ENCODE peak calls at places on chromosomes 13 and 19, in nine cellular contexts. N is foreskin keratinocyte, S is endodermal cell, B is progenitor cell of endocrine pancreas, F is sigmoid colon, J is BE2C, L is activated B cell treated with CpG ODN at 0.5 μM for 24 hours, A is uterus, X is pancreas. R is an unnamed sample.

GRCh38 chr19:8445488-8446001 is 770 bp downstream of the HNRNPM start:
- DNase-seq in N (no peak), S (peak), B (peak), F (peak), J (peak), L (peak), A (peak), X (peak), R (no peak)

GRCh38 chr19:45613926-45614725 is 12.1 kb upstream of the GPR4 start:
- DNase-seq in N (peak), S (no peak), B (no peak), F (no peak), J (no peak), L (no peak), A (peak), X (no peak), R (peak)

GRCh38 chr19:15368798-15369593 is 10.6 kb downstream of the AKAP8 start:
- DNase-seq in N (no peak), S (no peak), B (no peak), F (no peak), J (no peak), L (no peak), A (no peak), X (no peak), R (no peak)

GRCh38 chr19:43519436-43520088 is 7.4 kb downstream of the ETHE1 start:
- DNase-seq in N (peak), S (peak), B (peak), F (peak), J (peak), L (peak), A (peak), X (peak), R (peak)

GRCh38 chr19:13008926-13009787 is 13.9 kb downstream of the NFIX start:
- DNase-seq in N (no peak), S (peak), B (no peak), F (no peak), J (no peak), L (no peak), A (peak), X (no peak), R (no peak)

GRCh38 chr19:2215281-2215751 is 20.8 kb downstream of the PLEKHJ1 start:
- DNase-seq in N (no peak), S (peak), B (no peak), F (no peak), J (no peak), L (no peak), A (no peak), X (no peak), R (no peak)

GRCh38 chr13:33057019-33057785 is 41.0 kb downstream of the KL start:
- DNase-seq in N (no peak), S (peak), B (no peak), F (no peak), J (peak), L (no peak), A (no peak), X (no peak), R (no peak)

GRCh38 chr19:58356236-58356970 is 3.1 kb upstream of the A1BG start:
- DNase-seq in N (peak), S (peak), B (no peak), F (peak), J (no peak), L (no peak), A (no peak), X (no peak), R (no peak)

GRCh38 chr13:28991764-28992163 is 171.6 kb downstream of the MTUS2 start:
- DNase-seq in N (no peak), S (no peak), B (no peak), F (no peak), J (no peak), L (no peak), A (no peak), X (no peak), R (no peak)

GRCh38 chr13:94209110-94209509 is 270.4 kb downstream of the DCT start:
- DNase-seq in N (no peak), S (no peak), B (no peak), F (no peak), J (no peak), L (no peak), A (no peak), X (no peak), R (no peak)

GRCh38 chr19:38062959-38063786 is 156.2 kb downstream of the SIPA1L3 start:
- DNase-seq in N (no peak), S (no peak), B (peak), F (peak), J (peak), L (no peak), A (no peak), X (no peak), R (no peak)

GRCh38 chr19:17259934-17260333 is 4.6 kb downstream of the USHBP1 start:
- DNase-seq in N (no peak), S (no peak), B (no peak), F (no peak), J (no peak), L (no peak), A (no peak), X (no peak), R (no peak)

DNA sequence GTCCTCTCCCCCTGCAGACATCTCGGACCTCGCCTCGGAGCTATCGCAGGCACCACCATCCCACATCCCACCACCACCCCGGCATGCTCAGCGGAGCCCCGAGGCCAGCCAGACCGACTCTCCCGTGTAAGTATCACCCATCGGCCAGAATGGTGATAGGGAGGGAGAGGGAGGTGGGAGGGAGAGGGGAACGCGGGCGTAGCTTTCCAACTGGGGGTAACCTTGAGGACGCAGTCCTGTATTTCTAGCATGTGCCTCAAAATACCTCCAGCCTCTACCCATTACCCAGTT is 26.1 kb downstream of the TJP3 start:
- DNase-seq in N (no peak), S (no peak), B (no peak), F (no peak), J (no peak), L (no peak), A (no peak), X (no peak), R (no peak)
- TF ChIP-seq CTCF in N (no peak), S (no peak), B (no peak), F (no peak), J (no peak), L (no peak), A (no peak), X (no peak), R (no peak)

DNA sequence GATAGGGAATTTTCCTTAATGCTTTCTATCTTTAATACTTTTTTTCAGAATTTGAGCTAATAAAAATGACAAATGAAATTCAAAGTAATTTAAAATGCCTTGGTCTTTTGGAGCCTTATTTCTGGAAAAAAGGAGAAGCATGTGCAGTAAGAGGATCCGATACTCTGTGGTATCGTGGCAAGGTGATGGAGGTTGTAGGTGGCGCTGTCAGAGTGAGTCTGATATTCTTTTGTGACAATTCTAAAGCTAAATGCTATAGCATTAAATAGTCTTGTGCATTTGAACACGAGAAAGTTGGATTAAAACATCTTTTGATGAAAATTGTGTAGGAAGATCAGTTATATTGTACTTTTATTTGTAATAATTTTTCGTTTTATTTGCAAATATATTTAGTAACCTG is 95.0 kb downstream of the RNF17 start:
- DNase-seq in N (no peak), S (no peak), B (no peak), F (no peak), J (no peak), L (no peak), A (no peak), X (no peak), R (no peak)
- TF ChIP-seq CTCF in N (no peak), S (no peak), B (no peak), F (no peak), J (no peak), L (no peak), A (no peak), X (no peak), R (no peak)

DNA sequence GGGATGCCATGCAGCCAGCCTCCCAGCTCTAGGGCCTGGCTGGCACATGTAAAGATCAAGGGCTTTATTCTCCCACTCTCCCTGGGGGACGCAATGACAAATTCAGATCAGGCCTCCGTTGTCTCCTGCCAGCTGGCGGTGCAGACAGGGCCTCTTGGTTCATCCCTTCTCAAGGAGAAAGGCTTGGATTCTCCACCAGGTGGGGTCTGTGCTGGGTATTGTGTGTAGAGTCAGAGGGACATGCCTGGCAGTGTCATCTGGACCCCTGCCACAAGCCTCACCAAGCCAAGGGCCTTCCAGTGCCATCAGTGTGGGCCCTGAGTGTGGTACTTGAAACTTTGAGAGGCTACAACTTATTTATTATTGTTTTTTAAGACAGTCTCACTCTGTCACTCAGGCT is 8.4 kb upstream of the PTPRS start:
- DNase-seq in N (no peak), S (peak), B (no peak), F (no peak), J (peak), L (no peak), A (no peak), X (no peak), R (no peak)
- TF ChIP-seq CTCF in N (peak), S (peak), B (peak), F (no peak), J (peak), L (no peak), A (no peak), X (no peak), R (no peak)

GRCh38 chr13:97366172-97366688 is 67.7 kb upstream of the RAP2A start:
- DNase-seq in N (no peak), S (no peak), B (no peak), F (no peak), J (no peak), L (no peak), A (no peak), X (no peak), R (no peak)
- TF ChIP-seq CTCF in N (peak), S (peak), B (no peak), F (no peak), J (peak), L (no peak), A (no peak), X (no peak), R (no peak)

DNA sequence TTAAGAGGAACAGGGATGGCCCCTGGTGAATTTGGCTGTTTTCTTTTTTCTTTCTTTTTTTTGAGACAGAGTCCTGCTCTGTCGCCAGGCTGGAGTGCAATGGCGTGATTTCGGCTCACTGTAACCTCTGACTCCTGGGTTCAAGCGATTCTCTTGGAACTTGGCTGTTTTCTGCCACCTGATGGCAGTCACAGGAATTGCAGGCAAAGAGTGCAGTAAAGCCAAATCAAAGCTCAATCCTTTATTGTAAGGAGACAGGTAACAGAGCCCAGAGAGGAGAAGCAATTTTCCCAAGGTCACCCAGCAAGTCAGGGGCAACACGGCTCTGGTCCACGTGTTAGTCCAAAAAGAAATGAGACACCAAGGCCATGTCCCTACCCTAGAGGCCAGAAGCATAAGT is 6.2 kb downstream of the TINCR start:
- DNase-seq in N (no peak), S (peak), B (no peak), F (no peak), J (no peak), L (no peak), A (no peak), X (no peak), R (no peak)
- TF ChIP-seq CTCF in N (peak), S (peak), B (peak), F (no peak), J (peak), L (no peak), A (no peak), X (no peak), R (peak)

GRCh38 chr19:3708207-3708931 is at the start of gene TJP3:
- DNase-seq in N (no peak), S (no peak), B (no peak), F (no peak), J (no peak), L (no peak), A (no peak), X (peak), R (no peak)
- TF ChIP-seq CTCF in N (no peak), S (no peak), B (no peak), F (no peak), J (no peak), L (no peak), A (no peak), X (no peak), R (no peak)

GRCh38 chr13:66680031-66680430 is 550.1 kb downstream of the PCDH9 start:
- DNase-seq in N (no peak), S (no peak), B (no peak), F (no peak), J (no peak), L (no peak), A (no peak), X (no peak), R (no peak)
- TF ChIP-seq CTCF in N (no peak), S (no peak), B (no peak), F (no peak), J (no peak), L (no peak), A (no peak), X (no peak), R (no peak)

DNA sequence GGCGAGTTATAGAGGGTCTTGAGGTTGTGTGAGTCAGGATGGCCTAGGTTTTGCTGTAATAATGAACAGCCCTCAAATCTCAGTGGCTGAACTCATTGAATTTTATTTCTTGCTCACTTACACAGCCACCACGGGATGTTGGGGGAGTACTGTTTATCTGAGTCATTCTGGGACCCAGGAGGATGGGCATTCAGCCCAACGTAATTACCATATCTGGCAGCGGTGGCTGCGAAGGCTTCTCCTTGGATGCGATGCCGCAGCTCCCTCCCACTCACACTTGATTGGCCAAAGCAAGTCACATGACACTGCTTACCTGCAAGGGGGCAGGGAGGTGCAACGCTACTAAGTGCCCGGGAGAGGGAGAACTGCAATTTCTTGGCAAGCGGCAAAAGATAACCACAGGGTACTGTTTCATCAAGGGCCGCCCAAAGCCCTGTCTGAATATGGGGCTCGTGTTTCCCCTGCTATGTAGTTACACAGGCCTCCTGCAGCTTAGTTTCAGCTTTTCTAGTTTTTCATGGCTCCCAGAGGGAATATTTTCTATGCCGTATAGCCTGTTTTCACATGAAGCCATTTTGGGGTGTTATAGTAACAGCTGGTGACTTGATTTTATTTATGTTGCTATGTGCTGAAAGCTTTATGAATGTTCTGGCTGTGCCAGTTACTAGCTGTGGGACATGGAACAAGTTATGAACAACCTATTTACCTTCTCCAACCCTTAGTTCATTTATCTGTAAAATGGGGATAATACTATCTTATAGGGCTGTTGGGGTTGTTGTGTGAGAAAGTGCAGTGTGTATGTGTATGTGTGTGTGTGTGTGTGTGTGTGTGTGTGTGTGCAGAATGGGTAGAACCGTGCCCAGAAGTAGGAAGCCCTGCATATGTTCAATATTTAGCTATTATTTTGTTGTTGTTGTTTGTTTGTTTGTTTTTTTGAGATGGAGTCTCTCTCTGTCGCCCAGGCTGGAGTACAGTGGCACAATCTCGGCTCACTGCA is 20.1 kb downstream of the ZSWIM9 start:
- DNase-seq in N (peak), S (peak), B (peak), F (peak), J (peak), L (no peak), A (no peak), X (no peak), R (no peak)
- TF ChIP-seq CTCF in N (peak), S (peak), B (peak), F (no peak), J (peak), L (no peak), A (no peak), X (no peak), R (no peak)

DNA sequence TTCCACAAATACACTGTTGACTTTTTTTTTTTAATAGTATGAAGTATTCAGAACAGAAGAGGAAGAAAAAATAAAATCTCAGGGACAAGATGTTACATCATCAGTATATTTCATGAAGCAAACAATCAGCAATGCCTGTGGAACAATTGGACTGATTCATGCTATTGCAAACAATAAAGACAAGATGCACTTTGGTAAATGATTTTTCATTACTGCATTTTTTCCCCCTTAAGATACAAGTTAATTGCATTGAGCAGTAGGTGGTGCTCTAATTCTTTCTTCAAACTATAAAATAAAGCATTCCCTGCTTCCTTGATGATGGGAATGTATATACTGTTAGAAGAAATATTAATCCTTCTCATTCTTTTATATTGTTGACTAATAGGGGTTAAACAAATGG is 17.1 kb downstream of the UCHL3 start:
- DNase-seq in N (no peak), S (no peak), B (no peak), F (no peak), J (no peak), L (no peak), A (no peak), X (no peak), R (no peak)
- TF ChIP-seq CTCF in N (peak), S (peak), B (peak), F (no peak), J (peak), L (no peak), A (no peak), X (no peak), R (peak)